ENCODE peak calls at places on chromosomes 13 and 19, in seven cellular contexts. One of them, this sample, is unnamed.
A peak's percentile ranks its signal among the peaks of the same experiment; 100 is the strongest.

GRCh38 chr13:53240316-53240715 is 211.7 kb downstream of the OLFM4 start:
- DNase-seq in transverse colon: no peak
- DNase-seq in spleen: no peak
- DNase-seq in uterus: no peak
- DNase-seq in tibial nerve: no peak
- DNase-seq in right lobe of liver: no peak
- DNase-seq in body of pancreas: no peak
- DNase-seq in this sample: no peak

GRCh38 chr13:72565893-72566292 is 161.5 kb downstream of the MZT1 start:
- DNase-seq in right lobe of liver: no peak
- DNase-seq in body of pancreas: no peak
- DNase-seq in uterus: no peak
- DNase-seq in spleen: no peak
- DNase-seq in transverse colon: no peak
- DNase-seq in tibial nerve: no peak
- DNase-seq in this sample: no peak

GRCh38 chr13:48066310-48066989 is 28.5 kb downstream of the MED4 start:
- DNase-seq in uterus: no peak
- DNase-seq in body of pancreas: no peak
- DNase-seq in tibial nerve: no peak
- DNase-seq in spleen: no peak
- DNase-seq in right lobe of liver: no peak
- DNase-seq in transverse colon: no peak
- DNase-seq in this sample: no peak

GRCh38 chr13:99894835-99895427 is 76.6 kb downstream of the ZIC5 start:
- DNase-seq in transverse colon: peak; percentile 18
- DNase-seq in uterus: no peak
- DNase-seq in right lobe of liver: no peak
- DNase-seq in body of pancreas: no peak
- DNase-seq in spleen: no peak
- DNase-seq in tibial nerve: no peak
- DNase-seq in this sample: peak; percentile 82

GRCh38 chr19:719081-719512 is 10.4 kb downstream of the PALM start:
- DNase-seq in transverse colon: no peak
- DNase-seq in right lobe of liver: no peak
- DNase-seq in spleen: no peak
- DNase-seq in tibial nerve: peak; percentile 37
- DNase-seq in body of pancreas: peak; percentile 37
- DNase-seq in uterus: peak; percentile 63
- DNase-seq in this sample: peak; percentile 32

GRCh38 chr19:19661675-19662251 is 1.7 kb downstream of the ATP13A1 start:
- DNase-seq in transverse colon: peak; percentile 45
- DNase-seq in right lobe of liver: no peak
- DNase-seq in uterus: no peak
- DNase-seq in spleen: peak; percentile 79
- DNase-seq in body of pancreas: no peak
- DNase-seq in tibial nerve: no peak
- DNase-seq in this sample: peak; percentile 14

GRCh38 chr19:30520735-30521479 is 148.7 kb downstream of the ZNF536 start:
- DNase-seq in spleen: no peak
- DNase-seq in right lobe of liver: no peak
- DNase-seq in transverse colon: no peak
- DNase-seq in tibial nerve: no peak
- DNase-seq in uterus: no peak
- DNase-seq in body of pancreas: no peak
- DNase-seq in this sample: no peak

GRCh38 chr13:113145911-113146598 is 12.4 kb upstream of the PROZ start:
- DNase-seq in tibial nerve: no peak
- DNase-seq in spleen: no peak
- DNase-seq in body of pancreas: no peak
- DNase-seq in uterus: no peak
- DNase-seq in right lobe of liver: peak; percentile 43
- DNase-seq in transverse colon: no peak
- DNase-seq in this sample: peak; percentile 53

GRCh38 chr19:2970201-2970838 is 7.0 kb upstream of the TLE6 start:
- DNase-seq in transverse colon: no peak
- DNase-seq in tibial nerve: no peak
- DNase-seq in body of pancreas: no peak
- DNase-seq in spleen: no peak
- DNase-seq in right lobe of liver: no peak
- DNase-seq in uterus: peak; percentile 68
- DNase-seq in this sample: no peak

GRCh38 chr13:24605923-24606372 is 74.3 kb upstream of the ATP12A start:
- DNase-seq in tibial nerve: no peak
- DNase-seq in transverse colon: no peak
- DNase-seq in uterus: no peak
- DNase-seq in spleen: no peak
- DNase-seq in body of pancreas: peak; percentile 13
- DNase-seq in right lobe of liver: no peak
- DNase-seq in this sample: no peak

GRCh38 chr19:44807652-44808462 is 1.0 kb upstream of the BCAM start:
- DNase-seq in spleen: no peak
- DNase-seq in tibial nerve: no peak
- DNase-seq in right lobe of liver: peak; percentile 82
- DNase-seq in uterus: peak; percentile 36
- DNase-seq in body of pancreas: peak; percentile 63
- DNase-seq in transverse colon: peak; percentile 40
- DNase-seq in this sample: no peak

GRCh38 chr19:38224014-38224862 is at the start of gene DPF1:
- DNase-seq in spleen: no peak
- DNase-seq in uterus: no peak
- DNase-seq in right lobe of liver: no peak
- DNase-seq in tibial nerve: no peak
- DNase-seq in body of pancreas: peak; percentile 53
- DNase-seq in transverse colon: peak; percentile 24
- DNase-seq in this sample: no peak

GRCh38 chr13:74040200-74040599 is 94.0 kb downstream of the KLF12 start:
- DNase-seq in spleen: peak; percentile 74
- DNase-seq in uterus: no peak
- DNase-seq in right lobe of liver: no peak
- DNase-seq in transverse colon: peak; percentile 41
- DNase-seq in tibial nerve: peak; percentile 25
- DNase-seq in body of pancreas: peak; percentile 47
- DNase-seq in this sample: no peak

GRCh38 chr19:52946322-52947310 is 16.1 kb downstream of the ZNF816 start:
- DNase-seq in spleen: no peak
- DNase-seq in tibial nerve: no peak
- DNase-seq in body of pancreas: peak; percentile 61
- DNase-seq in right lobe of liver: no peak
- DNase-seq in transverse colon: peak; percentile 73
- DNase-seq in uterus: peak; percentile 42
- DNase-seq in this sample: peak; percentile 84

GRCh38 chr13:114100446-114101320 is 31.7 kb downstream of the RASA3 start:
- DNase-seq in body of pancreas: peak; percentile 67
- DNase-seq in right lobe of liver: peak; percentile 46
- DNase-seq in uterus: peak; percentile 20
- DNase-seq in tibial nerve: peak; percentile 19
- DNase-seq in transverse colon: peak; percentile 54
- DNase-seq in spleen: peak; percentile 73
- DNase-seq in this sample: no peak

GRCh38 chr13:35524192-35524591 is 47.7 kb upstream of the MAB21L1 start:
- DNase-seq in right lobe of liver: no peak
- DNase-seq in body of pancreas: no peak
- DNase-seq in tibial nerve: no peak
- DNase-seq in spleen: no peak
- DNase-seq in uterus: no peak
- DNase-seq in transverse colon: no peak
- DNase-seq in this sample: no peak

GRCh38 chr19:47444388-47444821 is 25.1 kb upstream of the MEIS3 start:
- DNase-seq in transverse colon: no peak
- DNase-seq in uterus: no peak
- DNase-seq in spleen: no peak
- DNase-seq in right lobe of liver: peak; percentile 31
- DNase-seq in tibial nerve: no peak
- DNase-seq in body of pancreas: no peak
- DNase-seq in this sample: no peak

DNA sequence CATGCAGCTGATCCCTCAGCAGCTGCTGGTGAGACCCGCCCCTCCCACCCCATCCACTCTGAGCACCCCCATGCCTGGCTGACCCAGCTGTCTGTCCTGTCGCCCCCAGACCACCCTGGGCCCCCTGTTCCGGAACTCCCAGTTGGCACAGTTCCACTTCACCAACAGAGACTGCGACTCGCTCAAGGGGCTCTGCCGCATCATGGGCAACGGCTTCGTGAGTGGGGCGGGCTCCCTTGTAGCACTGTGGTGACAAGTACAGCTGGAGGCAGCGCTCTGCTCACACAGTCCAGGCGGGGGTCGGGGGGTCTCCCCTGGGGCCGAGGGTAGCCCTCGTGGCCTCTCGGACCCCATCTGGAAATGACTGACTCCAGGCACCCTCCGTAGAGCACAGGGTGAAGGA is 3.9 kb downstream of the PTOV1 start:
- DNase-seq in spleen: no peak
- DNase-seq in transverse colon: no peak
- DNase-seq in right lobe of liver: peak; percentile 54
- DNase-seq in tibial nerve: no peak
- DNase-seq in body of pancreas: no peak
- DNase-seq in uterus: peak; percentile 40
- DNase-seq in this sample: peak; percentile 14
- TF ChIP-seq POLR2A in spleen: no peak
- TF ChIP-seq POLR2A in transverse colon: no peak
- TF ChIP-seq POLR2A in right lobe of liver: no peak
- TF ChIP-seq POLR2A in tibial nerve: no peak
- TF ChIP-seq POLR2A in body of pancreas: no peak
- TF ChIP-seq POLR2A in uterus: no peak
- TF ChIP-seq POLR2A in this sample: no peak

DNA sequence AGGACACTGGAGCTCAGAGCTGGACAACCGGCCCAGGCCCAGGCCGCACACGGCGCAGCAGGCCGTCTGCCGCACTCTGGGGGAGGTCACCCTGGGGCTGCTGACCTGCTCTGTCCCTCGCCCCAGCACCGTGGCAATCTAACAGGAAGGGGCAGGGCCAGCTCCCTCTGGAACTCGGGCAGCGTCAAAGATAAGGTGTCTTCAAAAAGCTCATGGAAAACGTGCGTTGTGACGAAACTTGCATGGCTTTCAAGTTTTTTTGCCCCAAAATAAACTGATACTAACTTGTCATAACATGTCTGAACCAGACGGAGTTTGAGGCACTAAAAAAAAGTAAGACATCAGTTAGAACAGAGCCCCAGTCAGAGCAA is 12.2 kb upstream of the ATP8B3 start:
- DNase-seq in transverse colon: no peak
- DNase-seq in right lobe of liver: no peak
- DNase-seq in tibial nerve: no peak
- DNase-seq in spleen: no peak
- DNase-seq in body of pancreas: no peak
- DNase-seq in uterus: no peak
- DNase-seq in this sample: no peak
- H3K4me3 ChIP-seq in transverse colon: no peak overlapping the region
- H3K4me3 ChIP-seq in right lobe of liver: no peak overlapping the region
- H3K4me3 ChIP-seq in tibial nerve: no peak overlapping the region
- H3K4me3 ChIP-seq in spleen: no peak overlapping the region
- H3K4me3 ChIP-seq in body of pancreas: no peak overlapping the region
- H3K4me3 ChIP-seq in uterus: no peak overlapping the region
- H3K4me3 ChIP-seq in this sample: no peak overlapping the region

GRCh38 chr19:40585241-40585640 is 8.6 kb downstream of the SHKBP1 start:
- DNase-seq in uterus: no peak
- DNase-seq in tibial nerve: no peak
- DNase-seq in transverse colon: no peak
- DNase-seq in body of pancreas: no peak
- DNase-seq in spleen: no peak
- DNase-seq in right lobe of liver: no peak
- DNase-seq in this sample: no peak

GRCh38 chr19:40583283-40583682 is 6.6 kb downstream of the SHKBP1 start:
- DNase-seq in right lobe of liver: no peak
- DNase-seq in tibial nerve: no peak
- DNase-seq in transverse colon: no peak
- DNase-seq in body of pancreas: no peak
- DNase-seq in uterus: no peak
- DNase-seq in spleen: no peak
- DNase-seq in this sample: no peak

GRCh38 chr19:40582467-40582866 is 5.8 kb downstream of the SHKBP1 start:
- DNase-seq in transverse colon: no peak
- DNase-seq in body of pancreas: no peak
- DNase-seq in right lobe of liver: no peak
- DNase-seq in tibial nerve: no peak
- DNase-seq in uterus: no peak
- DNase-seq in spleen: no peak
- DNase-seq in this sample: no peak

GRCh38 chr19:40585677-40586422 is 9.2 kb downstream of the SHKBP1 start:
- DNase-seq in spleen: peak; percentile 79
- DNase-seq in body of pancreas: no peak
- DNase-seq in uterus: no peak
- DNase-seq in right lobe of liver: no peak
- DNase-seq in tibial nerve: no peak
- DNase-seq in transverse colon: no peak
- DNase-seq in this sample: no peak

GRCh38 chr19:40584007-40584406 is 7.3 kb downstream of the SHKBP1 start:
- DNase-seq in uterus: no peak
- DNase-seq in transverse colon: no peak
- DNase-seq in body of pancreas: no peak
- DNase-seq in right lobe of liver: no peak
- DNase-seq in spleen: peak; percentile 38
- DNase-seq in tibial nerve: no peak
- DNase-seq in this sample: no peak
- TF ChIP-seq CTCF in uterus: no peak
- TF ChIP-seq CTCF in transverse colon: no peak
- TF ChIP-seq CTCF in body of pancreas: no peak
- TF ChIP-seq CTCF in right lobe of liver: no peak
- TF ChIP-seq CTCF in spleen: no peak
- TF ChIP-seq CTCF in tibial nerve: no peak
- TF ChIP-seq CTCF in this sample: no peak

GRCh38 chr19:18416778-18417249 is 2.4 kb upstream of the SSBP4 start:
- DNase-seq in tibial nerve: peak; percentile 92
- DNase-seq in spleen: peak; percentile 92
- DNase-seq in transverse colon: peak; percentile 81
- DNase-seq in right lobe of liver: peak; percentile 91
- DNase-seq in body of pancreas: peak; percentile 80
- DNase-seq in uterus: peak; percentile 93
- DNase-seq in this sample: peak; percentile 98
- TF ChIP-seq POLR2A in tibial nerve: no peak
- TF ChIP-seq POLR2A in spleen: no peak
- TF ChIP-seq POLR2A in transverse colon: peak; percentile 14
- TF ChIP-seq POLR2A in right lobe of liver: no peak
- TF ChIP-seq POLR2A in body of pancreas: no peak
- TF ChIP-seq POLR2A in uterus: peak; percentile 71
- TF ChIP-seq POLR2A in this sample: no peak

GRCh38 chr19:50427997-50428425 is 4.7 kb upstream of the MYBPC2 start:
- DNase-seq in spleen: peak; percentile 93
- DNase-seq in transverse colon: peak; percentile 81
- DNase-seq in right lobe of liver: peak; percentile 88
- DNase-seq in body of pancreas: peak; percentile 82
- DNase-seq in tibial nerve: peak; percentile 62
- DNase-seq in uterus: peak; percentile 43
- DNase-seq in this sample: peak; percentile 97
- H3K4me3 ChIP-seq in spleen: peak overlapping the region; percentile 29
- H3K4me3 ChIP-seq in transverse colon: peak overlapping the region; percentile 33
- H3K4me3 ChIP-seq in right lobe of liver: no peak overlapping the region
- H3K4me3 ChIP-seq in body of pancreas: no peak overlapping the region
- H3K4me3 ChIP-seq in tibial nerve: peak overlapping the region; percentile 27
- H3K4me3 ChIP-seq in uterus: no peak overlapping the region
- H3K4me3 ChIP-seq in this sample: no peak overlapping the region

This sample was measured in lower leg skin.